ENCODE peak calls at places on chromosome X, in five cellular contexts. D is H9, T is AG09309, S is A549, M is AG04450. K is an unnamed sample.

GRCh38 chrX:103685396-103685795 is 1.1 kb downstream of the MORF4L2 start:
- DNase-seq in D (no peak), T (no peak), S (peak), M (no peak), K (no peak)

GRCh38 chrX:150792949-150793527 is 99.8 kb downstream of the MTMR1 start:
- DNase-seq in D (no peak), T (no peak), S (peak), M (no peak), K (no peak)

GRCh38 chrX:103356023-103356798 is at the start of gene TCEAL9:
- DNase-seq in D (peak), T (peak), S (peak), M (peak), K (no peak)

GRCh38 chrX:150990910-150991309 is 7.8 kb downstream of the HMGB3 start:
- DNase-seq in D (no peak), T (no peak), S (no peak), M (no peak), K (no peak)

GRCh38 chrX:118802857-118803256 is 20.8 kb upstream of the ZCCHC12 start:
- DNase-seq in D (no peak), T (no peak), S (no peak), M (no peak), K (no peak)

GRCh38 chrX:153061732-153062131 is 5.5 kb downstream of the PNMA3 start:
- DNase-seq in D (no peak), T (no peak), S (no peak), M (no peak), K (no peak)

GRCh38 chrX:74431807-74432206 is 10.5 kb downstream of the SLC16A2 start:
- DNase-seq in D (peak), T (no peak), S (no peak), M (no peak), K (no peak)

GRCh38 chrX:54042609-54043010 is 1.7 kb downstream of the PHF8 start:
- DNase-seq in D (peak), T (peak), S (peak), M (no peak), K (peak)

GRCh38 chrX:118615141-118615540 is 112.3 kb upstream of the IL13RA1 start:
- DNase-seq in D (no peak), T (no peak), S (no peak), M (no peak), K (no peak)

GRCh38 chrX:7108995-7109634 is 38.4 kb upstream of the STS start:
- DNase-seq in D (no peak), T (no peak), S (no peak), M (no peak), K (no peak)

GRCh38 chrX:119194631-119195030 is 41.5 kb upstream of the PGRMC1 start:
- DNase-seq in D (no peak), T (peak), S (peak), M (no peak), K (no peak)

GRCh38 chrX:51520393-51520792 is 24.0 kb upstream of the NUDT11 start:
- DNase-seq in D (no peak), T (no peak), S (no peak), M (no peak), K (no peak)

GRCh38 chrX:150363561-150364346 is 637 bp downstream of the MAMLD1 start:
- DNase-seq in D (peak), T (no peak), S (peak), M (no peak), K (no peak)

GRCh38 chrX:53287493-53288138 is 6.2 kb upstream of the IQSEC2 start:
- DNase-seq in D (no peak), T (no peak), S (no peak), M (no peak), K (peak)

GRCh38 chrX:45630078-45630477 is 429.4 kb upstream of the DIPK2B start:
- DNase-seq in D (no peak), T (no peak), S (no peak), M (no peak), K (no peak)

GRCh38 chrX:134186362-134187121 is 50.4 kb upstream of the CCDC160 start:
- DNase-seq in D (no peak), T (no peak), S (no peak), M (no peak), K (peak)

GRCh38 chrX:107571296-107571998 is 56.9 kb upstream of the PRPS1 start:
- DNase-seq in D (no peak), T (peak), S (peak), M (peak), K (no peak)

GRCh38 chrX:152926923-152927322 is 29.1 kb downstream of the ZNF185 start:
- DNase-seq in D (no peak), T (no peak), S (no peak), M (no peak), K (no peak)

GRCh38 chrX:17417411-17417810 is 42.4 kb downstream of the NHS start:
- DNase-seq in D (no peak), T (no peak), S (no peak), M (no peak), K (no peak)

GRCh38 chrX:117972681-117973080 is 143.9 kb downstream of the KLHL13 start:
- DNase-seq in D (peak), T (no peak), S (no peak), M (no peak), K (no peak)

GRCh38 chrX:38052096-38052495 is 45.7 kb downstream of the SYTL5 start:
- DNase-seq in D (no peak), T (peak), S (peak), M (peak), K (no peak)

GRCh38 chrX:132041016-132041415 is 17.9 kb downstream of the STK26 start:
- DNase-seq in D (no peak), T (no peak), S (no peak), M (no peak), K (no peak)

GRCh38 chrX:67721321-67721720 is 177.5 kb downstream of the AR start:
- DNase-seq in D (no peak), T (no peak), S (no peak), M (no peak), K (no peak)

GRCh38 chrX:68440438-68440837 is 7.1 kb upstream of the OPHN1 start:
- DNase-seq in D (no peak), T (no peak), S (no peak), M (no peak), K (no peak)

GRCh38 chrX:39196192-39197102 is 395.2 kb downstream of the MID1IP1 start:
- DNase-seq in D (no peak), T (no peak), S (no peak), M (no peak), K (peak)

GRCh38 chrX:30906726-30907125 is 17.7 kb upstream of the TAB3 start:
- DNase-seq in D (no peak), T (no peak), S (no peak), M (no peak), K (no peak)

GRCh38 chrX:31350808-31351074 is 278.9 kb upstream of the FTHL17 start:
- DNase-seq in D (no peak), T (no peak), S (no peak), M (no peak), K (no peak)

GRCh38 chrX:78997870-78998558 is 52.8 kb downstream of the P2RY10 start:
- DNase-seq in D (no peak), T (no peak), S (no peak), M (no peak), K (peak)

GRCh38 chrX:96752776-96753175 is 68.1 kb downstream of the DIAPH2 start:
- DNase-seq in D (no peak), T (no peak), S (no peak), M (no peak), K (no peak)

GRCh38 chrX:154051210-154051810 is 31.6 kb upstream of the IRAK1 start:
- DNase-seq in D (peak), T (no peak), S (peak), M (peak), K (peak)

GRCh38 chrX:154348646-154349358 is 25.6 kb downstream of the FLNA start:
- DNase-seq in D (no peak), T (no peak), S (peak), M (no peak), K (no peak)

GRCh38 chrX:17597836-17598434 is 139.4 kb upstream of the SCML1 start:
- DNase-seq in D (no peak), T (no peak), S (no peak), M (no peak), K (no peak)

GRCh38 chrX:69298466-69299140 is 133.3 kb upstream of the PJA1 start:
- DNase-seq in D (no peak), T (no peak), S (no peak), M (no peak), K (no peak)